ENCODE peak calls at places on chromosomes 12 and 14, in nine cellular contexts. One of them, this sample, is unnamed.
A peak's percentile ranks its signal among the peaks of the same experiment; 100 is the strongest.

GRCh38 chr12:112208511-112208910 is 83.2 kb downstream of the TRAFD1 start:
- DNase-seq in endothelial cell of umbilical vein: no peak
- DNase-seq in HT1080: no peak
- DNase-seq in transverse colon: no peak
- DNase-seq in stomach: no peak
- DNase-seq in NCI-H2029 treated with DMSO at 0.1 percent for 48 hours: no peak
- DNase-seq in heart right ventricle: no peak
- DNase-seq in dermis microvascular lymphatic vessel endothelial cell: no peak
- DNase-seq in GM12892: no peak
- DNase-seq in this sample: no peak

GRCh38 chr12:13390381-13390856 is 193.9 kb downstream of the EMP1 start:
- DNase-seq in HT1080: peak; percentile 56
- DNase-seq in dermis microvascular lymphatic vessel endothelial cell: peak; percentile 11
- DNase-seq in heart right ventricle: peak; percentile 86
- DNase-seq in GM12892: no peak
- DNase-seq in endothelial cell of umbilical vein: peak; percentile 9
- DNase-seq in NCI-H2029 treated with DMSO at 0.1 percent for 48 hours: peak; percentile 85
- DNase-seq in stomach: peak; percentile 98
- DNase-seq in transverse colon: peak; percentile 95
- DNase-seq in this sample: peak; percentile 73

GRCh38 chr12:41972196-41972994 is 172.3 kb downstream of the GXYLT1 start:
- DNase-seq in stomach: no peak
- DNase-seq in GM12892: no peak
- DNase-seq in dermis microvascular lymphatic vessel endothelial cell: no peak
- DNase-seq in endothelial cell of umbilical vein: no peak
- DNase-seq in NCI-H2029 treated with DMSO at 0.1 percent for 48 hours: no peak
- DNase-seq in heart right ventricle: no peak
- DNase-seq in transverse colon: no peak
- DNase-seq in HT1080: no peak
- DNase-seq in this sample: no peak

GRCh38 chr14:68373847-68374582 is 418.9 kb downstream of the ZFP36L1 start:
- DNase-seq in HT1080: no peak
- DNase-seq in transverse colon: no peak
- DNase-seq in endothelial cell of umbilical vein: no peak
- DNase-seq in GM12892: no peak
- DNase-seq in stomach: no peak
- DNase-seq in NCI-H2029 treated with DMSO at 0.1 percent for 48 hours: no peak
- DNase-seq in heart right ventricle: no peak
- DNase-seq in dermis microvascular lymphatic vessel endothelial cell: no peak
- DNase-seq in this sample: no peak

GRCh38 chr14:62885451-62885850 is 159.8 kb downstream of the KCNH5 start:
- DNase-seq in HT1080: no peak
- DNase-seq in dermis microvascular lymphatic vessel endothelial cell: no peak
- DNase-seq in stomach: no peak
- DNase-seq in NCI-H2029 treated with DMSO at 0.1 percent for 48 hours: no peak
- DNase-seq in GM12892: no peak
- DNase-seq in transverse colon: no peak
- DNase-seq in endothelial cell of umbilical vein: no peak
- DNase-seq in heart right ventricle: no peak
- DNase-seq in this sample: no peak

GRCh38 chr14:100860556-100861187 is 34.8 kb downstream of the MEG3 start:
- DNase-seq in heart right ventricle: no peak
- DNase-seq in NCI-H2029 treated with DMSO at 0.1 percent for 48 hours: no peak
- DNase-seq in endothelial cell of umbilical vein: no peak
- DNase-seq in HT1080: no peak
- DNase-seq in dermis microvascular lymphatic vessel endothelial cell: no peak
- DNase-seq in GM12892: no peak
- DNase-seq in stomach: no peak
- DNase-seq in transverse colon: no peak
- DNase-seq in this sample: no peak

GRCh38 chr14:93878251-93878650 is 48.9 kb upstream of the FAM181A start:
- DNase-seq in GM12892: no peak
- DNase-seq in NCI-H2029 treated with DMSO at 0.1 percent for 48 hours: no peak
- DNase-seq in stomach: no peak
- DNase-seq in transverse colon: no peak
- DNase-seq in endothelial cell of umbilical vein: no peak
- DNase-seq in HT1080: no peak
- DNase-seq in dermis microvascular lymphatic vessel endothelial cell: no peak
- DNase-seq in heart right ventricle: no peak
- DNase-seq in this sample: no peak

GRCh38 chr14:26276757-26277156 is 321.1 kb downstream of the NOVA1 start:
- DNase-seq in NCI-H2029 treated with DMSO at 0.1 percent for 48 hours: no peak
- DNase-seq in dermis microvascular lymphatic vessel endothelial cell: no peak
- DNase-seq in stomach: no peak
- DNase-seq in heart right ventricle: no peak
- DNase-seq in endothelial cell of umbilical vein: peak; percentile 31
- DNase-seq in transverse colon: no peak
- DNase-seq in GM12892: no peak
- DNase-seq in HT1080: no peak
- DNase-seq in this sample: no peak

GRCh38 chr14:20350860-20351259 is 7.4 kb downstream of the PARP2 start:
- DNase-seq in dermis microvascular lymphatic vessel endothelial cell: peak; percentile 31
- DNase-seq in NCI-H2029 treated with DMSO at 0.1 percent for 48 hours: no peak
- DNase-seq in heart right ventricle: no peak
- DNase-seq in HT1080: no peak
- DNase-seq in stomach: no peak
- DNase-seq in transverse colon: no peak
- DNase-seq in GM12892: no peak
- DNase-seq in endothelial cell of umbilical vein: peak; percentile 15
- DNase-seq in this sample: no peak

GRCh38 chr14:97948841-97949240 is 1151.7 kb downstream of the VRK1 start:
- DNase-seq in stomach: no peak
- DNase-seq in HT1080: no peak
- DNase-seq in GM12892: no peak
- DNase-seq in transverse colon: no peak
- DNase-seq in endothelial cell of umbilical vein: no peak
- DNase-seq in heart right ventricle: no peak
- DNase-seq in NCI-H2029 treated with DMSO at 0.1 percent for 48 hours: no peak
- DNase-seq in dermis microvascular lymphatic vessel endothelial cell: no peak
- DNase-seq in this sample: no peak

GRCh38 chr12:47082963-47083621 is 3.3 kb upstream of the AMIGO2 start:
- DNase-seq in endothelial cell of umbilical vein: no peak
- DNase-seq in NCI-H2029 treated with DMSO at 0.1 percent for 48 hours: peak; percentile 34
- DNase-seq in dermis microvascular lymphatic vessel endothelial cell: peak; percentile 7
- DNase-seq in stomach: no peak
- DNase-seq in HT1080: peak; percentile 96
- DNase-seq in GM12892: no peak
- DNase-seq in transverse colon: no peak
- DNase-seq in heart right ventricle: no peak
- DNase-seq in this sample: no peak

GRCh38 chr12:96401061-96401871 is 1.0 kb upstream of the CDK17 start:
- DNase-seq in stomach: no peak
- DNase-seq in NCI-H2029 treated with DMSO at 0.1 percent for 48 hours: peak; percentile 39
- DNase-seq in endothelial cell of umbilical vein: peak; percentile 89
- DNase-seq in HT1080: peak; percentile 87
- DNase-seq in dermis microvascular lymphatic vessel endothelial cell: peak; percentile 82
- DNase-seq in GM12892: no peak
- DNase-seq in transverse colon: peak; percentile 38
- DNase-seq in heart right ventricle: peak; percentile 19
- DNase-seq in this sample: peak; percentile 28

GRCh38 chr14:24197066-24197465 is 1.8 kb upstream of the TM9SF1 start:
- DNase-seq in transverse colon: no peak
- DNase-seq in endothelial cell of umbilical vein: no peak
- DNase-seq in heart right ventricle: no peak
- DNase-seq in dermis microvascular lymphatic vessel endothelial cell: no peak
- DNase-seq in HT1080: no peak
- DNase-seq in NCI-H2029 treated with DMSO at 0.1 percent for 48 hours: no peak
- DNase-seq in GM12892: no peak
- DNase-seq in stomach: no peak
- DNase-seq in this sample: no peak

GRCh38 chr12:24920141-24920540 is 28.8 kb downstream of the BCAT1 start:
- DNase-seq in heart right ventricle: no peak
- DNase-seq in stomach: no peak
- DNase-seq in endothelial cell of umbilical vein: no peak
- DNase-seq in NCI-H2029 treated with DMSO at 0.1 percent for 48 hours: no peak
- DNase-seq in dermis microvascular lymphatic vessel endothelial cell: no peak
- DNase-seq in HT1080: no peak
- DNase-seq in GM12892: no peak
- DNase-seq in transverse colon: no peak
- DNase-seq in this sample: no peak

GRCh38 chr14:34554540-34555250 is 15.2 kb upstream of the EAPP start:
- DNase-seq in dermis microvascular lymphatic vessel endothelial cell: no peak
- DNase-seq in NCI-H2029 treated with DMSO at 0.1 percent for 48 hours: no peak
- DNase-seq in endothelial cell of umbilical vein: no peak
- DNase-seq in HT1080: peak; percentile 29
- DNase-seq in GM12892: no peak
- DNase-seq in transverse colon: no peak
- DNase-seq in heart right ventricle: no peak
- DNase-seq in stomach: peak; percentile 24
- DNase-seq in this sample: no peak

GRCh38 chr12:82608706-82609105 is 78.0 kb upstream of the TMTC2 start:
- DNase-seq in dermis microvascular lymphatic vessel endothelial cell: no peak
- DNase-seq in GM12892: no peak
- DNase-seq in stomach: no peak
- DNase-seq in HT1080: peak; percentile 69
- DNase-seq in heart right ventricle: no peak
- DNase-seq in transverse colon: no peak
- DNase-seq in endothelial cell of umbilical vein: no peak
- DNase-seq in NCI-H2029 treated with DMSO at 0.1 percent for 48 hours: no peak
- DNase-seq in this sample: no peak

GRCh38 chr12:79690606-79691298 is at the start of gene PAWR:
- DNase-seq in endothelial cell of umbilical vein: peak; percentile 80
- DNase-seq in stomach: peak; percentile 83
- DNase-seq in transverse colon: peak; percentile 86
- DNase-seq in HT1080: no peak
- DNase-seq in NCI-H2029 treated with DMSO at 0.1 percent for 48 hours: peak; percentile 63
- DNase-seq in heart right ventricle: peak; percentile 53
- DNase-seq in GM12892: peak; percentile 66
- DNase-seq in dermis microvascular lymphatic vessel endothelial cell: peak; percentile 90
- DNase-seq in this sample: no peak

GRCh38 chr12:10136637-10137205 is 6.7 kb upstream of the CLEC7A start:
- DNase-seq in GM12892: no peak
- DNase-seq in heart right ventricle: no peak
- DNase-seq in NCI-H2029 treated with DMSO at 0.1 percent for 48 hours: peak; percentile 10
- DNase-seq in endothelial cell of umbilical vein: no peak
- DNase-seq in transverse colon: no peak
- DNase-seq in dermis microvascular lymphatic vessel endothelial cell: no peak
- DNase-seq in stomach: no peak
- DNase-seq in HT1080: no peak
- DNase-seq in this sample: no peak

GRCh38 chr14:67856806-67857205 is 37.2 kb downstream of the RAD51B start:
- DNase-seq in heart right ventricle: no peak
- DNase-seq in endothelial cell of umbilical vein: no peak
- DNase-seq in HT1080: no peak
- DNase-seq in dermis microvascular lymphatic vessel endothelial cell: no peak
- DNase-seq in NCI-H2029 treated with DMSO at 0.1 percent for 48 hours: no peak
- DNase-seq in stomach: no peak
- DNase-seq in transverse colon: no peak
- DNase-seq in GM12892: no peak
- DNase-seq in this sample: no peak

GRCh38 chr14:89017417-89017816 is 193.0 kb downstream of the TTC8 start:
- DNase-seq in endothelial cell of umbilical vein: no peak
- DNase-seq in HT1080: no peak
- DNase-seq in GM12892: no peak
- DNase-seq in heart right ventricle: no peak
- DNase-seq in NCI-H2029 treated with DMSO at 0.1 percent for 48 hours: no peak
- DNase-seq in dermis microvascular lymphatic vessel endothelial cell: no peak
- DNase-seq in transverse colon: no peak
- DNase-seq in stomach: no peak
- DNase-seq in this sample: no peak

GRCh38 chr12:80222261-80222660 is 122.9 kb downstream of the OTOGL start:
- DNase-seq in stomach: no peak
- DNase-seq in endothelial cell of umbilical vein: peak; percentile 90
- DNase-seq in GM12892: no peak
- DNase-seq in HT1080: peak; percentile 48
- DNase-seq in dermis microvascular lymphatic vessel endothelial cell: peak; percentile 90
- DNase-seq in NCI-H2029 treated with DMSO at 0.1 percent for 48 hours: no peak
- DNase-seq in heart right ventricle: no peak
- DNase-seq in transverse colon: no peak
- DNase-seq in this sample: no peak

GRCh38 chr12:31590730-31591307 is at the start of gene DENND5B:
- DNase-seq in endothelial cell of umbilical vein: peak; percentile 68
- DNase-seq in dermis microvascular lymphatic vessel endothelial cell: peak; percentile 84
- DNase-seq in GM12892: peak; percentile 69
- DNase-seq in stomach: peak; percentile 73
- DNase-seq in HT1080: peak; percentile 19
- DNase-seq in transverse colon: peak; percentile 82
- DNase-seq in NCI-H2029 treated with DMSO at 0.1 percent for 48 hours: peak; percentile 41
- DNase-seq in heart right ventricle: peak; percentile 86
- DNase-seq in this sample: peak; percentile 23

GRCh38 chr12:4307593-4308333 is 13.2 kb upstream of the TIGAR start:
- DNase-seq in HT1080: peak; percentile 72
- DNase-seq in dermis microvascular lymphatic vessel endothelial cell: peak; percentile 81
- DNase-seq in transverse colon: peak; percentile 80
- DNase-seq in stomach: peak; percentile 77
- DNase-seq in NCI-H2029 treated with DMSO at 0.1 percent for 48 hours: peak; percentile 21
- DNase-seq in heart right ventricle: peak; percentile 52
- DNase-seq in GM12892: no peak
- DNase-seq in endothelial cell of umbilical vein: peak; percentile 71
- DNase-seq in this sample: peak; percentile 7

GRCh38 chr14:94153750-94154350 is 20.3 kb upstream of the PPP4R4 start:
- DNase-seq in transverse colon: no peak
- DNase-seq in stomach: no peak
- DNase-seq in heart right ventricle: no peak
- DNase-seq in NCI-H2029 treated with DMSO at 0.1 percent for 48 hours: no peak
- DNase-seq in HT1080: no peak
- DNase-seq in dermis microvascular lymphatic vessel endothelial cell: no peak
- DNase-seq in GM12892: no peak
- DNase-seq in endothelial cell of umbilical vein: no peak
- DNase-seq in this sample: no peak

GRCh38 chr14:103808403-103809001 is 38.9 kb downstream of the PPP1R13B start:
- DNase-seq in endothelial cell of umbilical vein: peak; percentile 69
- DNase-seq in NCI-H2029 treated with DMSO at 0.1 percent for 48 hours: peak; percentile 13
- DNase-seq in dermis microvascular lymphatic vessel endothelial cell: peak; percentile 69
- DNase-seq in transverse colon: peak; percentile 78
- DNase-seq in stomach: peak; percentile 84
- DNase-seq in GM12892: no peak
- DNase-seq in HT1080: peak; percentile 60
- DNase-seq in heart right ventricle: peak; percentile 66
- DNase-seq in this sample: peak; percentile 4

GRCh38 chr14:55599250-55599879 is 19.4 kb downstream of the KTN1 start:
- DNase-seq in stomach: peak; percentile 54
- DNase-seq in heart right ventricle: peak; percentile 54
- DNase-seq in transverse colon: peak; percentile 81
- DNase-seq in HT1080: no peak
- DNase-seq in endothelial cell of umbilical vein: no peak
- DNase-seq in dermis microvascular lymphatic vessel endothelial cell: peak; percentile 83
- DNase-seq in NCI-H2029 treated with DMSO at 0.1 percent for 48 hours: peak; percentile 78
- DNase-seq in GM12892: no peak
- DNase-seq in this sample: no peak

GRCh38 chr14:90759370-90760054 is 56.7 kb downstream of the TTC7B start:
- DNase-seq in dermis microvascular lymphatic vessel endothelial cell: no peak
- DNase-seq in transverse colon: no peak
- DNase-seq in endothelial cell of umbilical vein: no peak
- DNase-seq in HT1080: no peak
- DNase-seq in GM12892: no peak
- DNase-seq in heart right ventricle: no peak
- DNase-seq in NCI-H2029 treated with DMSO at 0.1 percent for 48 hours: no peak
- DNase-seq in stomach: peak; percentile 43
- DNase-seq in this sample: no peak

GRCh38 chr14:85799668-85800067 is 269.7 kb downstream of the FLRT2 start:
- DNase-seq in transverse colon: no peak
- DNase-seq in NCI-H2029 treated with DMSO at 0.1 percent for 48 hours: no peak
- DNase-seq in stomach: no peak
- DNase-seq in GM12892: no peak
- DNase-seq in dermis microvascular lymphatic vessel endothelial cell: no peak
- DNase-seq in HT1080: no peak
- DNase-seq in heart right ventricle: no peak
- DNase-seq in endothelial cell of umbilical vein: no peak
- DNase-seq in this sample: no peak

GRCh38 chr14:70448633-70449032 is 3.3 kb upstream of the ADAM21 start:
- DNase-seq in transverse colon: no peak
- DNase-seq in endothelial cell of umbilical vein: peak; percentile 30
- DNase-seq in stomach: no peak
- DNase-seq in heart right ventricle: no peak
- DNase-seq in dermis microvascular lymphatic vessel endothelial cell: peak; percentile 83
- DNase-seq in NCI-H2029 treated with DMSO at 0.1 percent for 48 hours: no peak
- DNase-seq in HT1080: peak; percentile 48
- DNase-seq in GM12892: no peak
- DNase-seq in this sample: no peak

GRCh38 chr12:91877461-91878230 is 268.0 kb downstream of the BTG1 start:
- DNase-seq in GM12892: no peak
- DNase-seq in dermis microvascular lymphatic vessel endothelial cell: no peak
- DNase-seq in endothelial cell of umbilical vein: no peak
- DNase-seq in stomach: no peak
- DNase-seq in NCI-H2029 treated with DMSO at 0.1 percent for 48 hours: no peak
- DNase-seq in HT1080: no peak
- DNase-seq in heart right ventricle: no peak
- DNase-seq in transverse colon: no peak
- DNase-seq in this sample: no peak

GRCh38 chr12:96743606-96744005 is 163.5 kb upstream of the NEDD1 start:
- DNase-seq in GM12892: no peak
- DNase-seq in endothelial cell of umbilical vein: peak; percentile 67
- DNase-seq in dermis microvascular lymphatic vessel endothelial cell: peak; percentile 53
- DNase-seq in NCI-H2029 treated with DMSO at 0.1 percent for 48 hours: no peak
- DNase-seq in transverse colon: no peak
- DNase-seq in HT1080: no peak
- DNase-seq in heart right ventricle: no peak
- DNase-seq in stomach: no peak
- DNase-seq in this sample: no peak